ENCODE peak calls at places on chromosomes 4 and X, in four cellular contexts. One of them, this sample, is unnamed.

GRCh38 chr4:88697588-88698329 is at the start of gene NAP1L5:
- DNase-seq in COR-L47: peak; percentile 41
- DNase-seq in mucosa of descending colon: peak; percentile 71
- DNase-seq in GM12865: peak; percentile 63
- DNase-seq in this sample: no peak

GRCh38 chrX:38117485-38117884 is 103.2 kb downstream of the SRPX start:
- DNase-seq in COR-L47: no peak
- DNase-seq in mucosa of descending colon: no peak
- DNase-seq in GM12865: peak; percentile 43
- DNase-seq in this sample: no peak

GRCh38 chr4:37597019-37597418 is 89.2 kb downstream of the RELL1 start:
- DNase-seq in mucosa of descending colon: no peak
- DNase-seq in COR-L47: no peak
- DNase-seq in GM12865: no peak
- DNase-seq in this sample: no peak

GRCh38 chr4:18942874-18943273 is 921.3 kb upstream of the LCORL start:
- DNase-seq in mucosa of descending colon: no peak
- DNase-seq in COR-L47: no peak
- DNase-seq in GM12865: no peak
- DNase-seq in this sample: no peak

GRCh38 chrX:153643431-153644351 is 3.3 kb upstream of the DUSP9 start:
- DNase-seq in COR-L47: no peak
- DNase-seq in mucosa of descending colon: no peak
- DNase-seq in GM12865: no peak
- DNase-seq in this sample: no peak

GRCh38 chrX:153738056-153738605 is 13.5 kb downstream of the ABCD1 start:
- DNase-seq in GM12865: no peak
- DNase-seq in COR-L47: no peak
- DNase-seq in mucosa of descending colon: no peak
- DNase-seq in this sample: no peak

GRCh38 chr4:113945906-113946305 is 33.5 kb downstream of the ARSJ start:
- DNase-seq in COR-L47: no peak
- DNase-seq in GM12865: no peak
- DNase-seq in mucosa of descending colon: no peak
- DNase-seq in this sample: no peak

GRCh38 chrX:9466115-9466495 is 1.2 kb downstream of the TBL1X start:
- DNase-seq in mucosa of descending colon: peak; percentile 40
- DNase-seq in COR-L47: peak; percentile 11
- DNase-seq in GM12865: peak; percentile 44
- DNase-seq in this sample: no peak

GRCh38 chr4:145734576-145735329 is 54.8 kb downstream of the C4orf51 start:
- DNase-seq in mucosa of descending colon: peak; percentile 55
- DNase-seq in GM12865: peak; percentile 82
- DNase-seq in COR-L47: no peak
- DNase-seq in this sample: no peak

GRCh38 chrX:110251961-110252360 is 65.9 kb downstream of the AMMECR1 start:
- DNase-seq in mucosa of descending colon: no peak
- DNase-seq in GM12865: no peak
- DNase-seq in COR-L47: no peak
- DNase-seq in this sample: no peak

GRCh38 chr4:168832746-168833575 is 177.1 kb downstream of the CBR4 start:
- DNase-seq in mucosa of descending colon: peak; percentile 28
- DNase-seq in COR-L47: no peak
- DNase-seq in GM12865: no peak
- DNase-seq in this sample: no peak

GRCh38 chrX:70504772-70505450 is 60.3 kb downstream of the DLG3 start:
- DNase-seq in mucosa of descending colon: no peak
- DNase-seq in GM12865: peak; percentile 24
- DNase-seq in COR-L47: no peak
- DNase-seq in this sample: no peak

GRCh38 chr4:26671111-26671510 is 87.2 kb downstream of the TBC1D19 start:
- DNase-seq in GM12865: no peak
- DNase-seq in COR-L47: no peak
- DNase-seq in mucosa of descending colon: no peak
- DNase-seq in this sample: no peak

GRCh38 chr4:101205878-101206277 is 141.4 kb downstream of the PPP3CA start:
- DNase-seq in COR-L47: no peak
- DNase-seq in mucosa of descending colon: peak; percentile 21
- DNase-seq in GM12865: peak; percentile 58
- DNase-seq in this sample: no peak

GRCh38 chr4:121096629-121097028 is 24.3 kb upstream of the NDNF start:
- DNase-seq in GM12865: no peak
- DNase-seq in COR-L47: peak; percentile 19
- DNase-seq in mucosa of descending colon: no peak
- DNase-seq in this sample: peak; percentile 4

GRCh38 chr4:165737309-165737972 is 135.6 kb upstream of the TLL1 start:
- DNase-seq in GM12865: no peak
- DNase-seq in COR-L47: no peak
- DNase-seq in mucosa of descending colon: no peak
- DNase-seq in this sample: no peak

GRCh38 chr4:158313566-158313965 is 103.3 kb downstream of the TMEM144 start:
- DNase-seq in mucosa of descending colon: no peak
- DNase-seq in COR-L47: no peak
- DNase-seq in GM12865: no peak
- DNase-seq in this sample: no peak

GRCh38 chr4:95548738-95549245 is at the start of gene UNC5C:
- DNase-seq in mucosa of descending colon: peak; percentile 45
- DNase-seq in GM12865: peak; percentile 4
- DNase-seq in COR-L47: peak; percentile 71
- DNase-seq in this sample: no peak

GRCh38 chr4:38002451-38003071 is 42.4 kb downstream of the PTTG2 start:
- DNase-seq in GM12865: no peak
- DNase-seq in COR-L47: no peak
- DNase-seq in mucosa of descending colon: no peak
- DNase-seq in this sample: no peak

GRCh38 chr4:83855044-83855443 is 319.1 kb downstream of the GPAT3 start:
- DNase-seq in mucosa of descending colon: no peak
- DNase-seq in COR-L47: no peak
- DNase-seq in GM12865: no peak
- DNase-seq in this sample: no peak